ENCODE peak calls at places on chromosomes 2 and 18, in four cellular contexts. I is GM12878, F is HepG2, P is SK-N-SH. V is an unnamed sample.

GRCh38 chr18:45688113-45688512 is 35.9 kb upstream of the SLC14A1 start:
- DNase-seq in I (no peak), F (no peak), P (no peak), V (no peak)

GRCh38 chr2:149768320-149768799 is 180.8 kb upstream of the MMADHC start:
- DNase-seq in I (no peak), F (no peak), P (no peak), V (no peak)

GRCh38 chr18:9914334-9914583 is 443 bp downstream of the VAPA start:
- DNase-seq in I (no peak), F (no peak), P (peak; percentile 84), V (no peak)

GRCh38 chr2:85584354-85584856 is at the start of gene VAMP5:
- DNase-seq in I (no peak), F (peak; percentile 79), P (peak; percentile 85), V (no peak)

GRCh38 chr2:220396287-220396686 is 768.9 kb downstream of the SLC4A3 start:
- DNase-seq in I (no peak), F (no peak), P (no peak), V (no peak)

GRCh38 chr18:62018034-62018760 is 125.4 kb upstream of the RNF152 start:
- DNase-seq in I (no peak), F (no peak), P (peak; percentile 56), V (no peak)

GRCh38 chr2:103169856-103170255 is 408.0 kb downstream of the TMEM182 start:
- DNase-seq in I (no peak), F (no peak), P (no peak), V (no peak)

GRCh38 chr2:147214900-147215299 is 629.9 kb upstream of the ACVR2A start:
- DNase-seq in I (no peak), F (no peak), P (no peak), V (no peak)

GRCh38 chr2:57373530-57373929 is 673.1 kb upstream of the VRK2 start:
- DNase-seq in I (no peak), F (no peak), P (no peak), V (no peak)

GRCh38 chr2:60066096-60066839 is 487.2 kb downstream of the BCL11A start:
- DNase-seq in I (no peak), F (no peak), P (no peak), V (no peak)

GRCh38 chr2:151111599-151112278 is 149.9 kb downstream of the RBM43 start:
- DNase-seq in I (no peak), F (no peak), P (no peak), V (peak; percentile 2)

GRCh38 chr2:104412384-104412783 is 441.5 kb upstream of the POU3F3 start:
- DNase-seq in I (no peak), F (peak; percentile 20), P (peak; percentile 51), V (peak; percentile 35)

GRCh38 chr2:214830794-214831346 is 21.4 kb upstream of the BARD1 start:
- DNase-seq in I (no peak), F (peak; percentile 39), P (no peak), V (no peak)

GRCh38 chr18:75116809-75117208 is 92.1 kb downstream of the PTGR3 start:
- DNase-seq in I (no peak), F (no peak), P (no peak), V (no peak)

GRCh38 chr2:112627060-112628040 is 18.4 kb upstream of the SLC20A1 start:
- DNase-seq in I (no peak), F (no peak), P (no peak), V (peak; percentile 52)

GRCh38 chr2:165825041-165825440 is 31.0 kb upstream of the GALNT3 start:
- DNase-seq in I (no peak), F (no peak), P (no peak), V (no peak)

GRCh38 chr18:37967261-37967660 is 401.7 kb upstream of the CELF4 start:
- DNase-seq in I (no peak), F (no peak), P (no peak), V (no peak)

GRCh38 chr18:48161201-48161910 is 230.9 kb upstream of the SMAD2 start:
- DNase-seq in I (no peak), F (no peak), P (peak; percentile 97), V (peak; percentile 35)

GRCh38 chr2:10555810-10556111 is 107.6 kb upstream of the ODC1 start:
- DNase-seq in I (no peak), F (no peak), P (no peak), V (no peak)

GRCh38 chr2:200247494-200247893 is 59.0 kb upstream of the SPATS2L start:
- DNase-seq in I (no peak), F (no peak), P (no peak), V (no peak)

GRCh38 chr2:230932556-230933511 is 7.8 kb upstream of the GPR55 start:
- DNase-seq in I (no peak), F (no peak), P (no peak), V (no peak)

GRCh38 chr2:48727560-48727959 is 28.0 kb downstream of the LHCGR start:
- DNase-seq in I (no peak), F (no peak), P (no peak), V (no peak)

GRCh38 chr2:227871375-227871788 is at the start of gene DAW1:
- DNase-seq in I (no peak), F (peak; percentile 21), P (peak; percentile 88), V (no peak)

GRCh38 chr2:113117594-113118262 is 9.7 kb upstream of the IL1RN start:
- DNase-seq in I (no peak), F (no peak), P (no peak), V (no peak)

GRCh38 chr2:224518806-224519580 is 66.2 kb downstream of the CUL3 start:
- DNase-seq in I (no peak), F (no peak), P (no peak), V (no peak)

GRCh38 chr2:226256709-226257401 is 542.8 kb downstream of the IRS1 start:
- DNase-seq in I (no peak), F (no peak), P (no peak), V (no peak)

GRCh38 chr2:174333502-174334277 is 1.1 kb upstream of the SP9 start:
- DNase-seq in I (no peak), F (no peak), P (no peak), V (no peak)

GRCh38 chr2:137957033-137957432 is 7.2 kb upstream of the HNMT start:
- DNase-seq in I (no peak), F (peak; percentile 80), P (no peak), V (no peak)

GRCh38 chr2:225668606-225669266 is 269.2 kb downstream of the NYAP2 start:
- DNase-seq in I (peak; percentile 12), F (peak; percentile 65), P (peak; percentile 42), V (peak; percentile 75)

GRCh38 chr18:9177466-9177865 is 40.9 kb downstream of the ANKRD12 start:
- DNase-seq in I (no peak), F (no peak), P (no peak), V (no peak)

GRCh38 chr2:17916584-17916983 is 38.1 kb downstream of the KCNS3 start:
- DNase-seq in I (no peak), F (no peak), P (no peak), V (no peak)

GRCh38 chr2:24972315-24972958 is 682 bp upstream of the DNAJC27 start:
- DNase-seq in I (peak; percentile 25), F (peak; percentile 30), P (peak; percentile 50), V (peak; percentile 46)

GRCh38 chr18:25832008-25832604 is 258.3 kb downstream of the SS18 start:
- DNase-seq in I (no peak), F (peak; percentile 25), P (peak; percentile 62), V (peak; percentile 31)

GRCh38 chr2:162989507-162989906 is 150.9 kb upstream of the KCNH7 start:
- DNase-seq in I (no peak), F (no peak), P (no peak), V (peak; percentile 11)

GRCh38 chr18:76306685-76307292 is 188.3 kb downstream of the ZNF516 start:
- DNase-seq in I (peak; percentile 37), F (no peak), P (no peak), V (no peak)

GRCh38 chr2:39435254-39435653 is 1.8 kb downstream of the MAP4K3 start:
- DNase-seq in I (no peak), F (no peak), P (no peak), V (no peak)
- TF ChIP-seq PBX3 in I (no peak), F (no peak), P (no peak), V (no peak)

GRCh38 chr2:143560724-143561123 is 431.5 kb downstream of the ARHGAP15 start:
- DNase-seq in I (no peak), F (no peak), P (no peak), V (no peak)
- TF ChIP-seq PBX3 in I (no peak), F (no peak), P (no peak), V (no peak)

GRCh38 chr2:239947361-239948045 is 77.6 kb downstream of the NDUFA10 start:
- DNase-seq in I (no peak), F (no peak), P (no peak), V (no peak)

GRCh38 chr2:239949537-239949936 is 75.6 kb downstream of the NDUFA10 start:
- DNase-seq in I (no peak), F (no peak), P (no peak), V (no peak)

GRCh38 chr2:239949079-239949478 is 76.1 kb downstream of the NDUFA10 start:
- DNase-seq in I (no peak), F (no peak), P (no peak), V (no peak)

GRCh38 chr2:239946570-239947311 is 78.4 kb downstream of the NDUFA10 start:
- DNase-seq in I (no peak), F (no peak), P (no peak), V (no peak)

DNA sequence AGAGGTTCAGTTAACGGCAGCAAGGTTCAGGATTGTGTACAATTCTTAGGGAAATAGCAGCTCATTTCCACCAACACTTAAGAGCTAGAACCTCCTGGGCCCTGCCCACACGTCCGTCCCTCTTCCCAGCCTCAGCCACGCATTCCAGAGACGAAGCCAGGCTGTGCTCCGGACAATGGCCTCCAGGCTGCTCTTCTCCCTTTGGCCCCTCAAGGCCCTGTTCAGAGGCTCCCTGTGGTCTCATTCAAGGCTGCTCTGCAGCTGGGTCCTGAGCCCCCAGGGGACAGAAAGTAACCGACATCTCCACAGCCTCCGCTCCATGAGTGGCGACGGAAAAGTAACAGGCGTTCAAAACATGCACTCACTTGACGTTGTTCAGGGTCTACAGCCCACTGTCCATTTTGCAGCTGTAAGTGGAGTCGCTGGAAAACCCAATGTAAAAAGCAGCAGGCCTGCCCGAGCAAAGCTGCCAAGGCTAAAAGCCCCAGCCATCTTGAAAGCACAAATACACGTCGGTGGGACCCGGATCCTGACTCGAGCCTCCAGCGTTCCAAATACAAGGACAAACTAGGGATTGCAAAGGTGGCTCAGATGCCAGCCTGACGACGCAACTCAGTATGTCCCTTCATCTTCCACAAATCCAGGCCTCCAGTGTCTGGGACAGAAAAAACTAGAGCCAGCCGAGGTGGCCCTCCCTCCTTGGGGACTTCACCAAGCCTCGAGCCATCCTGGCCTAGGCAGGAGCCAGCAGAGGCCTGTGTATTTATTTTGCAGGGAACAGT is 76.9 kb downstream of the NDUFA10 start:
- DNase-seq in I (no peak), F (no peak), P (no peak), V (no peak)
- TF ChIP-seq PBX3 in I (no peak), F (no peak), P (no peak), V (no peak)

DNA sequence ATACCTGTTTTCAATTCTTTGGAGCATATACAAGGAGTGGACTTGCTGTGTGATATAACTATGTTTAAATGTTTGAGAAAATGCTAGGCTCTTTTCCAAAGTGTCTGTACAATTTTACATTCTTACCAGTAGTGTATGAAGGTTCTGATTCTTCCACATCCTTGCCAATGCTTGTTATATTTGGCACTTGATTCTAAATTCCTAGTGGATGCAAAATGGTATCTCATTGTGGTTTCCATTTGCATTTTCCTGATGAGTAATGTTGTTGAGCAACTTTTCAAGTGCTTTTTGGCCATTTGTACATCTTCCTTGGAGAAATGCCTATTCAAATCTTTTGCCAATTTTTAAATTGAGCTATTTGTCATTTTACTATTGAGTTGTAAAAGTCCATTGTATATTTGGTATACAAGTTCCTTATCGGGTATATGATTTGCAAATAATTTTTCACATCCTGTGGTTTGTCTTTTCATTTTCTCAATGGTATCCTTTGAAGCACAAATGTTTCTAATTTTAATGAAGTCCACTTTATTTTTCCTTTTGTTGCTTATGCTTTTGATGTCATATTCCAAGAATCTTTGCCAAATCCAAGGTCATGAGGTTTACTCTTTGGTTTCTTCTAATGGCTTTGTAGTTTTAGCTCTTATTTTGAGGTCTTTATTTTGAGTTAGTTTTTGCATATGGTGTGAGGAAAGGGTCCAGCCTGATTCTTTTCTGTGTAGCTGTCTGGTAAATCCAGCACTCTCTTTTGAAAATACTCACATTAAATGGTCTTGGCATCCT is 33.2 kb upstream of the CWC22 start:
- DNase-seq in I (no peak), F (no peak), P (no peak), V (no peak)
- TF ChIP-seq PBX3 in I (no peak), F (no peak), P (peak; percentile 89), V (no peak)

V was measured in A549.